ENCODE peak calls at places on chromosomes 6 and 20, in seven cellular contexts. One of them, this sample, is unnamed.

GRCh38 chr6:154805288-154805911 is 72.2 kb downstream of the SCAF8 start:
- DNase-seq in fibroblast of lung: peak; percentile 80
- DNase-seq in mesenchymal stem cell: peak; percentile 63
- DNase-seq in CD4-positive, CD25-positive, alpha-beta regulatory T cell: peak; percentile 63
- DNase-seq in effector memory CD4-positive, alpha-beta T cell: no peak
- DNase-seq in IMR-90: peak; percentile 70
- DNase-seq in tibial artery: no peak
- DNase-seq in this sample: no peak

GRCh38 chr6:42963855-42964605 is 3.5 kb downstream of the GNMT start:
- DNase-seq in IMR-90: peak; percentile 58
- DNase-seq in effector memory CD4-positive, alpha-beta T cell: no peak
- DNase-seq in mesenchymal stem cell: peak; percentile 78
- DNase-seq in fibroblast of lung: peak; percentile 49
- DNase-seq in CD4-positive, CD25-positive, alpha-beta regulatory T cell: peak; percentile 29
- DNase-seq in tibial artery: no peak
- DNase-seq in this sample: peak; percentile 70

GRCh38 chr20:22489614-22490286 is 94.6 kb downstream of the FOXA2 start:
- DNase-seq in mesenchymal stem cell: no peak
- DNase-seq in fibroblast of lung: no peak
- DNase-seq in tibial artery: no peak
- DNase-seq in IMR-90: no peak
- DNase-seq in CD4-positive, CD25-positive, alpha-beta regulatory T cell: no peak
- DNase-seq in effector memory CD4-positive, alpha-beta T cell: no peak
- DNase-seq in this sample: no peak

GRCh38 chr6:138550346-138550767 is 51.1 kb upstream of the NHSL1 start:
- DNase-seq in effector memory CD4-positive, alpha-beta T cell: no peak
- DNase-seq in CD4-positive, CD25-positive, alpha-beta regulatory T cell: no peak
- DNase-seq in IMR-90: no peak
- DNase-seq in mesenchymal stem cell: no peak
- DNase-seq in tibial artery: no peak
- DNase-seq in fibroblast of lung: peak; percentile 53
- DNase-seq in this sample: no peak

GRCh38 chr6:157106487-157106886 is 216.8 kb downstream of the TMEM242 start:
- DNase-seq in tibial artery: no peak
- DNase-seq in effector memory CD4-positive, alpha-beta T cell: no peak
- DNase-seq in IMR-90: peak; percentile 78
- DNase-seq in mesenchymal stem cell: peak; percentile 63
- DNase-seq in CD4-positive, CD25-positive, alpha-beta regulatory T cell: no peak
- DNase-seq in fibroblast of lung: peak; percentile 51
- DNase-seq in this sample: no peak

GRCh38 chr6:135905604-135906300 is 54.3 kb downstream of the PDE7B start:
- DNase-seq in fibroblast of lung: no peak
- DNase-seq in mesenchymal stem cell: no peak
- DNase-seq in CD4-positive, CD25-positive, alpha-beta regulatory T cell: no peak
- DNase-seq in tibial artery: no peak
- DNase-seq in IMR-90: no peak
- DNase-seq in effector memory CD4-positive, alpha-beta T cell: no peak
- DNase-seq in this sample: no peak

GRCh38 chr6:1263039-1263849 is 48.7 kb upstream of the FOXQ1 start:
- DNase-seq in fibroblast of lung: no peak
- DNase-seq in mesenchymal stem cell: peak; percentile 5
- DNase-seq in IMR-90: no peak
- DNase-seq in effector memory CD4-positive, alpha-beta T cell: no peak
- DNase-seq in CD4-positive, CD25-positive, alpha-beta regulatory T cell: no peak
- DNase-seq in tibial artery: no peak
- DNase-seq in this sample: no peak

GRCh38 chr6:22470454-22471368 is 98.7 kb upstream of the HDGFL1 start:
- DNase-seq in CD4-positive, CD25-positive, alpha-beta regulatory T cell: no peak
- DNase-seq in mesenchymal stem cell: no peak
- DNase-seq in IMR-90: peak; percentile 51
- DNase-seq in effector memory CD4-positive, alpha-beta T cell: no peak
- DNase-seq in fibroblast of lung: peak; percentile 72
- DNase-seq in tibial artery: peak; percentile 36
- DNase-seq in this sample: peak; percentile 35

GRCh38 chr6:158160932-158161539 is 7.0 kb downstream of the SERAC1 start:
- DNase-seq in IMR-90: peak; percentile 73
- DNase-seq in fibroblast of lung: peak; percentile 59
- DNase-seq in tibial artery: no peak
- DNase-seq in mesenchymal stem cell: peak; percentile 47
- DNase-seq in CD4-positive, CD25-positive, alpha-beta regulatory T cell: no peak
- DNase-seq in effector memory CD4-positive, alpha-beta T cell: no peak
- DNase-seq in this sample: no peak

GRCh38 chr6:136077834-136078576 is 172.1 kb downstream of the MTFR2 start:
- DNase-seq in tibial artery: no peak
- DNase-seq in mesenchymal stem cell: peak; percentile 70
- DNase-seq in IMR-90: peak; percentile 96
- DNase-seq in CD4-positive, CD25-positive, alpha-beta regulatory T cell: no peak
- DNase-seq in effector memory CD4-positive, alpha-beta T cell: no peak
- DNase-seq in fibroblast of lung: peak; percentile 92
- DNase-seq in this sample: no peak

GRCh38 chr6:72080260-72080941 is 194.1 kb downstream of the RIMS1 start:
- DNase-seq in CD4-positive, CD25-positive, alpha-beta regulatory T cell: no peak
- DNase-seq in effector memory CD4-positive, alpha-beta T cell: no peak
- DNase-seq in tibial artery: no peak
- DNase-seq in mesenchymal stem cell: no peak
- DNase-seq in fibroblast of lung: no peak
- DNase-seq in IMR-90: no peak
- DNase-seq in this sample: no peak

GRCh38 chr20:34921436-34921835 is 34.2 kb downstream of the GSS start:
- DNase-seq in mesenchymal stem cell: no peak
- DNase-seq in effector memory CD4-positive, alpha-beta T cell: no peak
- DNase-seq in IMR-90: no peak
- DNase-seq in fibroblast of lung: no peak
- DNase-seq in CD4-positive, CD25-positive, alpha-beta regulatory T cell: no peak
- DNase-seq in tibial artery: no peak
- DNase-seq in this sample: no peak

GRCh38 chr6:32852844-32853540 is 512 bp downstream of the TAP1 start:
- DNase-seq in tibial artery: peak; percentile 46
- DNase-seq in effector memory CD4-positive, alpha-beta T cell: peak; percentile 54
- DNase-seq in mesenchymal stem cell: peak; percentile 64
- DNase-seq in CD4-positive, CD25-positive, alpha-beta regulatory T cell: peak; percentile 49
- DNase-seq in fibroblast of lung: peak; percentile 27
- DNase-seq in IMR-90: peak; percentile 18
- DNase-seq in this sample: no peak

GRCh38 chr6:16401868-16402267 is 163.5 kb downstream of the GMPR start:
- DNase-seq in effector memory CD4-positive, alpha-beta T cell: no peak
- DNase-seq in mesenchymal stem cell: no peak
- DNase-seq in tibial artery: no peak
- DNase-seq in fibroblast of lung: no peak
- DNase-seq in IMR-90: no peak
- DNase-seq in CD4-positive, CD25-positive, alpha-beta regulatory T cell: no peak
- DNase-seq in this sample: no peak

GRCh38 chr6:21278078-21278790 is 315.3 kb upstream of the SOX4 start:
- DNase-seq in CD4-positive, CD25-positive, alpha-beta regulatory T cell: no peak
- DNase-seq in IMR-90: no peak
- DNase-seq in fibroblast of lung: peak; percentile 14
- DNase-seq in tibial artery: no peak
- DNase-seq in mesenchymal stem cell: no peak
- DNase-seq in effector memory CD4-positive, alpha-beta T cell: no peak
- DNase-seq in this sample: no peak

GRCh38 chr20:44701889-44702288 is 13.3 kb upstream of the CCN5 start:
- DNase-seq in tibial artery: no peak
- DNase-seq in CD4-positive, CD25-positive, alpha-beta regulatory T cell: no peak
- DNase-seq in fibroblast of lung: no peak
- DNase-seq in IMR-90: no peak
- DNase-seq in mesenchymal stem cell: no peak
- DNase-seq in effector memory CD4-positive, alpha-beta T cell: no peak
- DNase-seq in this sample: no peak

GRCh38 chr6:145531032-145531431 is 204.3 kb downstream of the EPM2A start:
- DNase-seq in IMR-90: no peak
- DNase-seq in fibroblast of lung: no peak
- DNase-seq in tibial artery: no peak
- DNase-seq in effector memory CD4-positive, alpha-beta T cell: no peak
- DNase-seq in mesenchymal stem cell: no peak
- DNase-seq in CD4-positive, CD25-positive, alpha-beta regulatory T cell: no peak
- DNase-seq in this sample: no peak

GRCh38 chr6:52610745-52611355 is 34.0 kb upstream of the TRAM2 start:
- DNase-seq in CD4-positive, CD25-positive, alpha-beta regulatory T cell: no peak
- DNase-seq in mesenchymal stem cell: peak; percentile 84
- DNase-seq in IMR-90: peak; percentile 72
- DNase-seq in effector memory CD4-positive, alpha-beta T cell: no peak
- DNase-seq in tibial artery: no peak
- DNase-seq in fibroblast of lung: peak; percentile 58
- DNase-seq in this sample: no peak

GRCh38 chr6:157644043-157644810 is 178.8 kb upstream of the SNX9 start:
- DNase-seq in fibroblast of lung: peak; percentile 37
- DNase-seq in mesenchymal stem cell: peak; percentile 1
- DNase-seq in IMR-90: no peak
- DNase-seq in effector memory CD4-positive, alpha-beta T cell: no peak
- DNase-seq in CD4-positive, CD25-positive, alpha-beta regulatory T cell: no peak
- DNase-seq in tibial artery: peak; percentile 40
- DNase-seq in this sample: no peak

GRCh38 chr6:100461920-100462295 is 2.8 kb downstream of the SIM1 start:
- DNase-seq in tibial artery: no peak
- DNase-seq in effector memory CD4-positive, alpha-beta T cell: no peak
- DNase-seq in fibroblast of lung: no peak
- DNase-seq in mesenchymal stem cell: peak; percentile 28
- DNase-seq in IMR-90: no peak
- DNase-seq in CD4-positive, CD25-positive, alpha-beta regulatory T cell: no peak
- DNase-seq in this sample: no peak

GRCh38 chr20:48880331-48880730 is 41.2 kb upstream of the ARFGEF2 start:
- DNase-seq in tibial artery: no peak
- DNase-seq in fibroblast of lung: no peak
- DNase-seq in CD4-positive, CD25-positive, alpha-beta regulatory T cell: no peak
- DNase-seq in mesenchymal stem cell: no peak
- DNase-seq in effector memory CD4-positive, alpha-beta T cell: no peak
- DNase-seq in IMR-90: no peak
- DNase-seq in this sample: no peak

GRCh38 chr6:108748063-108748462 is 100.2 kb upstream of the ARMC2 start:
- DNase-seq in mesenchymal stem cell: peak; percentile 71
- DNase-seq in CD4-positive, CD25-positive, alpha-beta regulatory T cell: no peak
- DNase-seq in IMR-90: peak; percentile 49
- DNase-seq in fibroblast of lung: peak; percentile 48
- DNase-seq in effector memory CD4-positive, alpha-beta T cell: no peak
- DNase-seq in tibial artery: no peak
- DNase-seq in this sample: no peak

GRCh38 chr6:92770540-92770939 is 648.8 kb downstream of the EPHA7 start:
- DNase-seq in tibial artery: no peak
- DNase-seq in CD4-positive, CD25-positive, alpha-beta regulatory T cell: no peak
- DNase-seq in IMR-90: no peak
- DNase-seq in effector memory CD4-positive, alpha-beta T cell: no peak
- DNase-seq in mesenchymal stem cell: no peak
- DNase-seq in fibroblast of lung: no peak
- DNase-seq in this sample: no peak

GRCh38 chr6:144782634-144783033 is 497.5 kb downstream of the UTRN start:
- DNase-seq in mesenchymal stem cell: no peak
- DNase-seq in CD4-positive, CD25-positive, alpha-beta regulatory T cell: no peak
- DNase-seq in fibroblast of lung: no peak
- DNase-seq in effector memory CD4-positive, alpha-beta T cell: no peak
- DNase-seq in IMR-90: no peak
- DNase-seq in tibial artery: no peak
- DNase-seq in this sample: no peak

GRCh38 chr6:154539593-154540269 is 29.2 kb upstream of the CNKSR3 start:
- DNase-seq in IMR-90: no peak
- DNase-seq in tibial artery: no peak
- DNase-seq in CD4-positive, CD25-positive, alpha-beta regulatory T cell: no peak
- DNase-seq in mesenchymal stem cell: no peak
- DNase-seq in fibroblast of lung: no peak
- DNase-seq in effector memory CD4-positive, alpha-beta T cell: no peak
- DNase-seq in this sample: no peak

GRCh38 chr6:38146021-38146657 is 326.6 kb downstream of the ZFAND3 start:
- DNase-seq in mesenchymal stem cell: no peak
- DNase-seq in CD4-positive, CD25-positive, alpha-beta regulatory T cell: no peak
- DNase-seq in effector memory CD4-positive, alpha-beta T cell: no peak
- DNase-seq in IMR-90: peak; percentile 5
- DNase-seq in fibroblast of lung: no peak
- DNase-seq in tibial artery: no peak
- DNase-seq in this sample: no peak

GRCh38 chr6:125835221-125835744 is 44.5 kb downstream of the NCOA7 start:
- DNase-seq in fibroblast of lung: peak; percentile 44
- DNase-seq in IMR-90: peak; percentile 75
- DNase-seq in CD4-positive, CD25-positive, alpha-beta regulatory T cell: no peak
- DNase-seq in mesenchymal stem cell: peak; percentile 65
- DNase-seq in tibial artery: peak; percentile 49
- DNase-seq in effector memory CD4-positive, alpha-beta T cell: no peak
- DNase-seq in this sample: no peak

GRCh38 chr20:57744206-57744605 is 34.4 kb upstream of the PMEPA1 start:
- DNase-seq in mesenchymal stem cell: no peak
- DNase-seq in effector memory CD4-positive, alpha-beta T cell: no peak
- DNase-seq in fibroblast of lung: no peak
- DNase-seq in CD4-positive, CD25-positive, alpha-beta regulatory T cell: no peak
- DNase-seq in IMR-90: no peak
- DNase-seq in tibial artery: no peak
- DNase-seq in this sample: no peak
- H3K27me3 ChIP-seq in mesenchymal stem cell: peaks cover 51% of the 10 kb centered on the region
- H3K27me3 ChIP-seq in effector memory CD4-positive, alpha-beta T cell: no peaks in the 10 kb centered on the region
- H3K27me3 ChIP-seq in fibroblast of lung: peaks cover 3% of the 10 kb centered on the region
- H3K27me3 ChIP-seq in CD4-positive, CD25-positive, alpha-beta regulatory T cell: no peaks in the 10 kb centered on the region
- H3K27me3 ChIP-seq in IMR-90: peaks cover 15% of the 10 kb centered on the region
- H3K27me3 ChIP-seq in tibial artery: no peaks in the 10 kb centered on the region
- H3K27me3 ChIP-seq in this sample: peaks cover 9% of the 10 kb centered on the region

GRCh38 chr6:139590206-139590605 is 215.8 kb upstream of the CITED2 start:
- DNase-seq in effector memory CD4-positive, alpha-beta T cell: no peak
- DNase-seq in CD4-positive, CD25-positive, alpha-beta regulatory T cell: no peak
- DNase-seq in mesenchymal stem cell: no peak
- DNase-seq in IMR-90: no peak
- DNase-seq in fibroblast of lung: no peak
- DNase-seq in tibial artery: no peak
- DNase-seq in this sample: no peak
- H3K27me3 ChIP-seq in effector memory CD4-positive, alpha-beta T cell: no peaks in the 10 kb centered on the region
- H3K27me3 ChIP-seq in CD4-positive, CD25-positive, alpha-beta regulatory T cell: peaks cover 7% of the 10 kb centered on the region
- H3K27me3 ChIP-seq in mesenchymal stem cell: no peaks in the 10 kb centered on the region
- H3K27me3 ChIP-seq in IMR-90: no peaks in the 10 kb centered on the region
- H3K27me3 ChIP-seq in fibroblast of lung: no peaks in the 10 kb centered on the region
- H3K27me3 ChIP-seq in tibial artery: no peaks in the 10 kb centered on the region
- H3K27me3 ChIP-seq in this sample: no peaks in the 10 kb centered on the region

GRCh38 chr20:43255877-43256276 is 66.2 kb upstream of the PTPRT start:
- DNase-seq in mesenchymal stem cell: no peak
- DNase-seq in fibroblast of lung: no peak
- DNase-seq in effector memory CD4-positive, alpha-beta T cell: no peak
- DNase-seq in IMR-90: no peak
- DNase-seq in tibial artery: no peak
- DNase-seq in CD4-positive, CD25-positive, alpha-beta regulatory T cell: no peak
- DNase-seq in this sample: no peak
- H3K27me3 ChIP-seq in mesenchymal stem cell: no peaks in the 10 kb centered on the region
- H3K27me3 ChIP-seq in fibroblast of lung: no peaks in the 10 kb centered on the region
- H3K27me3 ChIP-seq in effector memory CD4-positive, alpha-beta T cell: no peaks in the 10 kb centered on the region
- H3K27me3 ChIP-seq in IMR-90: no peaks in the 10 kb centered on the region
- H3K27me3 ChIP-seq in tibial artery: no peaks in the 10 kb centered on the region
- H3K27me3 ChIP-seq in CD4-positive, CD25-positive, alpha-beta regulatory T cell: peaks cover 3% of the 10 kb centered on the region
- H3K27me3 ChIP-seq in this sample: no peaks in the 10 kb centered on the region

DNA sequence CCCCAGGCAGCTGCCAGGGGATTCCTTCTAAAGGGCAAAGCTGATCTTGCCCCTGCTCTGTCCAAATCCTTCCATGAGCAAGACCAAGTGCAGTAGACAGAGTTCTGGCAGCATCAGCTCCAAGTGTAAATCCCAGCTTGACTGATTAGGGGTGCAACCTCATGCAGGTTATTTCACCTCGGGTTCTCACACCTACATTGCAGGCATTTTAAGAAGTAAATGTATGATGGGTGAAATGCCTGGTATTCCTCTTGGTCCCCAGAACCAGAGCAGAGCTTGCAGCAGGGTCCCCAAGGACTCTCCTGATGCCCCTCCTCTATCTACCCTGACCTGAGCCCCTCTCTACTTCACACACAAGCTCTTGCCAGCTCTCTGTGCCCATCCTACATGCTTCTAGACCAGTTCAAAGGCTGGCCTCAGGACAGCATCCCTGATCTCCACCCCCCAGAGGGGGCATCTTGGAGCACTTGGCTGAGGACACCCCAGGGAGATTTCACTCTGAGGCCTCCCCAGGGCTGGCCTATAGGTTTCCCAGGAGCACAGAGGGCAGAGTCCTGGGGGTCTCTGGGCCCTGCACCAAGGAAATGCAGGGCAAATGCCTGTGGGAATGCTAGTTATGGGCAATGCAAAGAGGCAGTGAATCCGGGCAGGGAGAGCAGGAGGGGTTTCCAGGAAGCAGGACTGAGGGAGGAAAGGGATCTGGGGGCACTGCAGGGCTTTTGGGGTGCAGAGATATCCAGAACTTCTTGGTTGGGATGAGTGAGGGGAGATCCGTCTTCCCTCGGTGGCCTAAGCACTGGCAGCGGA is 1.0 kb downstream of the LZTS3 start:
- DNase-seq in effector memory CD4-positive, alpha-beta T cell: no peak
- DNase-seq in CD4-positive, CD25-positive, alpha-beta regulatory T cell: no peak
- DNase-seq in fibroblast of lung: no peak
- DNase-seq in IMR-90: no peak
- DNase-seq in tibial artery: peak; percentile 18
- DNase-seq in mesenchymal stem cell: no peak
- DNase-seq in this sample: no peak
- H3K27me3 ChIP-seq in effector memory CD4-positive, alpha-beta T cell: peaks cover 11% of the 10 kb centered on the region
- H3K27me3 ChIP-seq in CD4-positive, CD25-positive, alpha-beta regulatory T cell: peaks cover 11% of the 10 kb centered on the region
- H3K27me3 ChIP-seq in fibroblast of lung: peaks cover 14% of the 10 kb centered on the region
- H3K27me3 ChIP-seq in IMR-90: peaks cover 31% of the 10 kb centered on the region
- H3K27me3 ChIP-seq in tibial artery: no peaks in the 10 kb centered on the region
- H3K27me3 ChIP-seq in mesenchymal stem cell: peaks cover 6% of the 10 kb centered on the region
- H3K27me3 ChIP-seq in this sample: no peaks in the 10 kb centered on the region

This sample was measured in HAP-1.